ENCODE peak calls at places on chromosomes 5 and 9, in nine cellular contexts. One of them, this sample, is unnamed.

GRCh38 chr9:94974154-94974860 is 247.8 kb downstream of the AOPEP start:
- DNase-seq in H9: no peak
- DNase-seq in NB4: no peak
- DNase-seq in T follicular helper cell: no peak
- DNase-seq in iris pigment epithelial cell: no peak
- DNase-seq in tibial artery: no peak
- DNase-seq in NCI-H1417 treated with DMSO at 0.1 percent for 48 hours: no peak
- DNase-seq in NCI-H1105: no peak
- DNase-seq in activated T-cell treated with anti-CD3 and anti-CD28 coated beads for 4 hours: no peak
- DNase-seq in this sample: no peak

GRCh38 chr9:124038790-124039633 is 27.4 kb downstream of the LHX2 start:
- DNase-seq in H9: no peak
- DNase-seq in NB4: no peak
- DNase-seq in T follicular helper cell: no peak
- DNase-seq in iris pigment epithelial cell: no peak
- DNase-seq in tibial artery: no peak
- DNase-seq in NCI-H1417 treated with DMSO at 0.1 percent for 48 hours: no peak
- DNase-seq in NCI-H1105: no peak
- DNase-seq in activated T-cell treated with anti-CD3 and anti-CD28 coated beads for 4 hours: no peak
- DNase-seq in this sample: no peak

GRCh38 chr5:115424446-115424845 is 120.1 kb downstream of the FEM1C start:
- DNase-seq in H9: no peak
- DNase-seq in NB4: no peak
- DNase-seq in T follicular helper cell: no peak
- DNase-seq in iris pigment epithelial cell: no peak
- DNase-seq in tibial artery: no peak
- DNase-seq in NCI-H1417 treated with DMSO at 0.1 percent for 48 hours: no peak
- DNase-seq in NCI-H1105: no peak
- DNase-seq in activated T-cell treated with anti-CD3 and anti-CD28 coated beads for 4 hours: no peak
- DNase-seq in this sample: no peak

GRCh38 chr5:169116961-169117461 is 183.9 kb downstream of the SLIT3 start:
- DNase-seq in H9: peak; percentile 87
- DNase-seq in NB4: peak; percentile 13
- DNase-seq in T follicular helper cell: no peak
- DNase-seq in iris pigment epithelial cell: no peak
- DNase-seq in tibial artery: peak; percentile 85
- DNase-seq in NCI-H1417 treated with DMSO at 0.1 percent for 48 hours: no peak
- DNase-seq in NCI-H1105: no peak
- DNase-seq in activated T-cell treated with anti-CD3 and anti-CD28 coated beads for 4 hours: no peak
- DNase-seq in this sample: no peak

GRCh38 chr9:38024036-38024681 is 44.9 kb downstream of the SHB start:
- DNase-seq in H9: peak; percentile 43
- DNase-seq in NB4: peak; percentile 86
- DNase-seq in T follicular helper cell: no peak
- DNase-seq in iris pigment epithelial cell: peak; percentile 86
- DNase-seq in tibial artery: peak; percentile 76
- DNase-seq in NCI-H1417 treated with DMSO at 0.1 percent for 48 hours: no peak
- DNase-seq in NCI-H1105: peak; percentile 58
- DNase-seq in activated T-cell treated with anti-CD3 and anti-CD28 coated beads for 4 hours: no peak
- DNase-seq in this sample: no peak

GRCh38 chr9:37408933-37409710 is 13.4 kb upstream of the GRHPR start:
- DNase-seq in H9: no peak
- DNase-seq in NB4: no peak
- DNase-seq in T follicular helper cell: peak; percentile 45
- DNase-seq in iris pigment epithelial cell: no peak
- DNase-seq in tibial artery: no peak
- DNase-seq in NCI-H1417 treated with DMSO at 0.1 percent for 48 hours: no peak
- DNase-seq in NCI-H1105: no peak
- DNase-seq in activated T-cell treated with anti-CD3 and anti-CD28 coated beads for 4 hours: peak; percentile 21
- DNase-seq in this sample: peak; percentile 73

GRCh38 chr5:139676951-139677367 is 28.8 kb downstream of the CXXC5 start:
- DNase-seq in H9: no peak
- DNase-seq in NB4: no peak
- DNase-seq in T follicular helper cell: no peak
- DNase-seq in iris pigment epithelial cell: no peak
- DNase-seq in tibial artery: no peak
- DNase-seq in NCI-H1417 treated with DMSO at 0.1 percent for 48 hours: no peak
- DNase-seq in NCI-H1105: no peak
- DNase-seq in activated T-cell treated with anti-CD3 and anti-CD28 coated beads for 4 hours: no peak
- DNase-seq in this sample: no peak

GRCh38 chr5:9624196-9624947 is 5.8 kb downstream of the TAS2R1 start:
- DNase-seq in H9: no peak
- DNase-seq in NB4: no peak
- DNase-seq in T follicular helper cell: no peak
- DNase-seq in iris pigment epithelial cell: peak; percentile 20
- DNase-seq in tibial artery: no peak
- DNase-seq in NCI-H1417 treated with DMSO at 0.1 percent for 48 hours: no peak
- DNase-seq in NCI-H1105: no peak
- DNase-seq in activated T-cell treated with anti-CD3 and anti-CD28 coated beads for 4 hours: no peak
- DNase-seq in this sample: no peak

GRCh38 chr5:50325237-50325832 is 115.8 kb downstream of the EMB start:
- DNase-seq in H9: no peak
- DNase-seq in NB4: peak; percentile 57
- DNase-seq in T follicular helper cell: no peak
- DNase-seq in iris pigment epithelial cell: peak; percentile 19
- DNase-seq in tibial artery: no peak
- DNase-seq in NCI-H1417 treated with DMSO at 0.1 percent for 48 hours: no peak
- DNase-seq in NCI-H1105: no peak
- DNase-seq in activated T-cell treated with anti-CD3 and anti-CD28 coated beads for 4 hours: no peak
- DNase-seq in this sample: no peak

GRCh38 chr9:407255-407654 is 192.6 kb downstream of the DOCK8 start:
- DNase-seq in H9: no peak
- DNase-seq in NB4: no peak
- DNase-seq in T follicular helper cell: no peak
- DNase-seq in iris pigment epithelial cell: no peak
- DNase-seq in tibial artery: no peak
- DNase-seq in NCI-H1417 treated with DMSO at 0.1 percent for 48 hours: no peak
- DNase-seq in NCI-H1105: no peak
- DNase-seq in activated T-cell treated with anti-CD3 and anti-CD28 coated beads for 4 hours: no peak
- DNase-seq in this sample: no peak

GRCh38 chr5:147880461-147880860 is 1.9 kb downstream of the SCGB3A2 start:
- DNase-seq in H9: no peak
- DNase-seq in NB4: no peak
- DNase-seq in T follicular helper cell: no peak
- DNase-seq in iris pigment epithelial cell: no peak
- DNase-seq in tibial artery: no peak
- DNase-seq in NCI-H1417 treated with DMSO at 0.1 percent for 48 hours: no peak
- DNase-seq in NCI-H1105: no peak
- DNase-seq in activated T-cell treated with anti-CD3 and anti-CD28 coated beads for 4 hours: no peak
- DNase-seq in this sample: no peak

GRCh38 chr5:72394688-72395087 is 74.5 kb downstream of the PTCD2 start:
- DNase-seq in H9: no peak
- DNase-seq in NB4: peak; percentile 77
- DNase-seq in T follicular helper cell: no peak
- DNase-seq in iris pigment epithelial cell: no peak
- DNase-seq in tibial artery: no peak
- DNase-seq in NCI-H1417 treated with DMSO at 0.1 percent for 48 hours: no peak
- DNase-seq in NCI-H1105: no peak
- DNase-seq in activated T-cell treated with anti-CD3 and anti-CD28 coated beads for 4 hours: no peak
- DNase-seq in this sample: no peak

GRCh38 chr5:40428129-40428528 is 251.6 kb upstream of the PTGER4 start:
- DNase-seq in H9: no peak
- DNase-seq in NB4: peak; percentile 95
- DNase-seq in T follicular helper cell: no peak
- DNase-seq in iris pigment epithelial cell: peak; percentile 90
- DNase-seq in tibial artery: no peak
- DNase-seq in NCI-H1417 treated with DMSO at 0.1 percent for 48 hours: no peak
- DNase-seq in NCI-H1105: no peak
- DNase-seq in activated T-cell treated with anti-CD3 and anti-CD28 coated beads for 4 hours: no peak
- DNase-seq in this sample: no peak

GRCh38 chr5:122584411-122585110 is 190.3 kb upstream of the SNX2 start:
- DNase-seq in H9: no peak
- DNase-seq in NB4: no peak
- DNase-seq in T follicular helper cell: no peak
- DNase-seq in iris pigment epithelial cell: no peak
- DNase-seq in tibial artery: no peak
- DNase-seq in NCI-H1417 treated with DMSO at 0.1 percent for 48 hours: no peak
- DNase-seq in NCI-H1105: no peak
- DNase-seq in activated T-cell treated with anti-CD3 and anti-CD28 coated beads for 4 hours: no peak
- DNase-seq in this sample: no peak

GRCh38 chr5:165757756-165758155 is 2252.3 kb downstream of the MAT2B start:
- DNase-seq in H9: no peak
- DNase-seq in NB4: no peak
- DNase-seq in T follicular helper cell: no peak
- DNase-seq in iris pigment epithelial cell: no peak
- DNase-seq in tibial artery: no peak
- DNase-seq in NCI-H1417 treated with DMSO at 0.1 percent for 48 hours: no peak
- DNase-seq in NCI-H1105: no peak
- DNase-seq in activated T-cell treated with anti-CD3 and anti-CD28 coated beads for 4 hours: no peak
- DNase-seq in this sample: no peak

GRCh38 chr9:107819772-107820171 is 330.2 kb upstream of the KLF4 start:
- DNase-seq in H9: no peak
- DNase-seq in NB4: no peak
- DNase-seq in T follicular helper cell: no peak
- DNase-seq in iris pigment epithelial cell: no peak
- DNase-seq in tibial artery: no peak
- DNase-seq in NCI-H1417 treated with DMSO at 0.1 percent for 48 hours: peak; percentile 78
- DNase-seq in NCI-H1105: peak; percentile 91
- DNase-seq in activated T-cell treated with anti-CD3 and anti-CD28 coated beads for 4 hours: no peak
- DNase-seq in this sample: no peak

GRCh38 chr5:1312206-1312605 is 17.3 kb upstream of the TERT start:
- DNase-seq in H9: no peak
- DNase-seq in NB4: no peak
- DNase-seq in T follicular helper cell: peak; percentile 28
- DNase-seq in iris pigment epithelial cell: no peak
- DNase-seq in tibial artery: no peak
- DNase-seq in NCI-H1417 treated with DMSO at 0.1 percent for 48 hours: no peak
- DNase-seq in NCI-H1105: no peak
- DNase-seq in activated T-cell treated with anti-CD3 and anti-CD28 coated beads for 4 hours: no peak
- DNase-seq in this sample: peak; percentile 38

GRCh38 chr5:170429014-170429413 is 39.8 kb upstream of the KCNMB1 start:
- DNase-seq in H9: peak; percentile 52
- DNase-seq in NB4: peak; percentile 16
- DNase-seq in T follicular helper cell: no peak
- DNase-seq in iris pigment epithelial cell: peak; percentile 20
- DNase-seq in tibial artery: peak; percentile 10
- DNase-seq in NCI-H1417 treated with DMSO at 0.1 percent for 48 hours: no peak
- DNase-seq in NCI-H1105: no peak
- DNase-seq in activated T-cell treated with anti-CD3 and anti-CD28 coated beads for 4 hours: no peak
- DNase-seq in this sample: no peak

GRCh38 chr9:121218357-121219027 is 16.8 kb upstream of the RAB14 start:
- DNase-seq in H9: no peak
- DNase-seq in NB4: no peak
- DNase-seq in T follicular helper cell: no peak
- DNase-seq in iris pigment epithelial cell: no peak
- DNase-seq in tibial artery: no peak
- DNase-seq in NCI-H1417 treated with DMSO at 0.1 percent for 48 hours: no peak
- DNase-seq in NCI-H1105: no peak
- DNase-seq in activated T-cell treated with anti-CD3 and anti-CD28 coated beads for 4 hours: no peak
- DNase-seq in this sample: no peak

GRCh38 chr5:44360919-44361625 is 28.1 kb downstream of the FGF10 start:
- DNase-seq in H9: no peak
- DNase-seq in NB4: no peak
- DNase-seq in T follicular helper cell: no peak
- DNase-seq in iris pigment epithelial cell: no peak
- DNase-seq in tibial artery: no peak
- DNase-seq in NCI-H1417 treated with DMSO at 0.1 percent for 48 hours: no peak
- DNase-seq in NCI-H1105: no peak
- DNase-seq in activated T-cell treated with anti-CD3 and anti-CD28 coated beads for 4 hours: no peak
- DNase-seq in this sample: no peak

GRCh38 chr9:72038890-72039410 is 21.5 kb downstream of the C9orf57 start:
- DNase-seq in H9: peak; percentile 91
- DNase-seq in NB4: peak; percentile 57
- DNase-seq in T follicular helper cell: peak; percentile 38
- DNase-seq in iris pigment epithelial cell: peak; percentile 63
- DNase-seq in tibial artery: peak; percentile 80
- DNase-seq in NCI-H1417 treated with DMSO at 0.1 percent for 48 hours: peak; percentile 63
- DNase-seq in NCI-H1105: peak; percentile 70
- DNase-seq in activated T-cell treated with anti-CD3 and anti-CD28 coated beads for 4 hours: peak; percentile 57
- DNase-seq in this sample: peak; percentile 2

GRCh38 chr9:110133608-110134214 is 74.2 kb downstream of the C9orf152 start:
- DNase-seq in H9: no peak
- DNase-seq in NB4: no peak
- DNase-seq in T follicular helper cell: no peak
- DNase-seq in iris pigment epithelial cell: peak; percentile 74
- DNase-seq in tibial artery: no peak
- DNase-seq in NCI-H1417 treated with DMSO at 0.1 percent for 48 hours: no peak
- DNase-seq in NCI-H1105: no peak
- DNase-seq in activated T-cell treated with anti-CD3 and anti-CD28 coated beads for 4 hours: no peak
- DNase-seq in this sample: no peak

GRCh38 chr5:122972877-122973276 is 63.6 kb downstream of the PPIC start:
- DNase-seq in H9: no peak
- DNase-seq in NB4: no peak
- DNase-seq in T follicular helper cell: no peak
- DNase-seq in iris pigment epithelial cell: peak; percentile 32
- DNase-seq in tibial artery: no peak
- DNase-seq in NCI-H1417 treated with DMSO at 0.1 percent for 48 hours: no peak
- DNase-seq in NCI-H1105: no peak
- DNase-seq in activated T-cell treated with anti-CD3 and anti-CD28 coated beads for 4 hours: no peak
- DNase-seq in this sample: no peak

GRCh38 chr9:134546231-134546731 is 95.3 kb upstream of the COL5A1 start:
- DNase-seq in H9: no peak
- DNase-seq in NB4: no peak
- DNase-seq in T follicular helper cell: no peak
- DNase-seq in iris pigment epithelial cell: peak; percentile 73
- DNase-seq in tibial artery: peak; percentile 62
- DNase-seq in NCI-H1417 treated with DMSO at 0.1 percent for 48 hours: no peak
- DNase-seq in NCI-H1105: no peak
- DNase-seq in activated T-cell treated with anti-CD3 and anti-CD28 coated beads for 4 hours: no peak
- DNase-seq in this sample: no peak

GRCh38 chr5:54135042-54135441 is 175.3 kb downstream of the ARL15 start:
- DNase-seq in H9: no peak
- DNase-seq in NB4: no peak
- DNase-seq in T follicular helper cell: no peak
- DNase-seq in iris pigment epithelial cell: peak; percentile 31
- DNase-seq in tibial artery: no peak
- DNase-seq in NCI-H1417 treated with DMSO at 0.1 percent for 48 hours: no peak
- DNase-seq in NCI-H1105: no peak
- DNase-seq in activated T-cell treated with anti-CD3 and anti-CD28 coated beads for 4 hours: no peak
- DNase-seq in this sample: no peak

GRCh38 chr5:3428355-3428754 is 167.3 kb upstream of the IRX1 start:
- DNase-seq in H9: peak; percentile 54
- DNase-seq in NB4: no peak
- DNase-seq in T follicular helper cell: no peak
- DNase-seq in iris pigment epithelial cell: no peak
- DNase-seq in tibial artery: no peak
- DNase-seq in NCI-H1417 treated with DMSO at 0.1 percent for 48 hours: no peak
- DNase-seq in NCI-H1105: peak; percentile 95
- DNase-seq in activated T-cell treated with anti-CD3 and anti-CD28 coated beads for 4 hours: no peak
- DNase-seq in this sample: no peak

GRCh38 chr5:111135946-111136345 is 43.8 kb downstream of the WDR36 start:
- DNase-seq in H9: no peak
- DNase-seq in NB4: peak; percentile 21
- DNase-seq in T follicular helper cell: no peak
- DNase-seq in iris pigment epithelial cell: peak; percentile 34
- DNase-seq in tibial artery: no peak
- DNase-seq in NCI-H1417 treated with DMSO at 0.1 percent for 48 hours: no peak
- DNase-seq in NCI-H1105: no peak
- DNase-seq in activated T-cell treated with anti-CD3 and anti-CD28 coated beads for 4 hours: no peak
- DNase-seq in this sample: no peak

GRCh38 chr9:116155700-116156045 is 2.1 kb downstream of the PAPPA start:
- DNase-seq in H9: no peak
- DNase-seq in NB4: no peak
- DNase-seq in T follicular helper cell: no peak
- DNase-seq in iris pigment epithelial cell: peak; percentile 59
- DNase-seq in tibial artery: no peak
- DNase-seq in NCI-H1417 treated with DMSO at 0.1 percent for 48 hours: no peak
- DNase-seq in NCI-H1105: no peak
- DNase-seq in activated T-cell treated with anti-CD3 and anti-CD28 coated beads for 4 hours: no peak
- DNase-seq in this sample: no peak

GRCh38 chr5:151020304-151021031 is at the start of gene GPX3:
- DNase-seq in H9: peak; percentile 94
- DNase-seq in NB4: peak; percentile 85
- DNase-seq in T follicular helper cell: peak; percentile 4
- DNase-seq in iris pigment epithelial cell: peak; percentile 54
- DNase-seq in tibial artery: peak; percentile 99
- DNase-seq in NCI-H1417 treated with DMSO at 0.1 percent for 48 hours: no peak
- DNase-seq in NCI-H1105: peak; percentile 9
- DNase-seq in activated T-cell treated with anti-CD3 and anti-CD28 coated beads for 4 hours: peak; percentile 16
- DNase-seq in this sample: no peak

GRCh38 chr5:144048254-144048856 is 122.1 kb downstream of the YIPF5 start:
- DNase-seq in H9: no peak
- DNase-seq in NB4: no peak
- DNase-seq in T follicular helper cell: no peak
- DNase-seq in iris pigment epithelial cell: no peak
- DNase-seq in tibial artery: no peak
- DNase-seq in NCI-H1417 treated with DMSO at 0.1 percent for 48 hours: no peak
- DNase-seq in NCI-H1105: no peak
- DNase-seq in activated T-cell treated with anti-CD3 and anti-CD28 coated beads for 4 hours: no peak
- DNase-seq in this sample: no peak

GRCh38 chr5:25649628-25650265 is 1005.0 kb upstream of the CDH10 start:
- DNase-seq in H9: no peak
- DNase-seq in NB4: no peak
- DNase-seq in T follicular helper cell: no peak
- DNase-seq in iris pigment epithelial cell: no peak
- DNase-seq in tibial artery: no peak
- DNase-seq in NCI-H1417 treated with DMSO at 0.1 percent for 48 hours: no peak
- DNase-seq in NCI-H1105: no peak
- DNase-seq in activated T-cell treated with anti-CD3 and anti-CD28 coated beads for 4 hours: no peak
- DNase-seq in this sample: no peak